ENCODE peak calls at places on chromosomes 11 and 22, in nine cellular contexts. N, P, C, Z, H, S, K, F and U are unnamed samples.

GRCh38 chr11:129418039-129418438 is 42.4 kb downstream of the BARX2 start:
- DNase-seq in N (no peak), P (no peak), C (no peak), Z (no peak), H (no peak), S (no peak), K (no peak), F (no peak), U (no peak)

GRCh38 chr11:107397357-107397756 is 60.3 kb downstream of the CWF19L2 start:
- DNase-seq in N (no peak), P (no peak), C (no peak), Z (no peak), H (no peak), S (peak; percentile 33), K (no peak), F (no peak), U (no peak)

GRCh38 chr22:43270314-43270908 is 72.8 kb downstream of the SCUBE1 start:
- DNase-seq in N (no peak), P (no peak), C (no peak), Z (no peak), H (no peak), S (no peak), K (no peak), F (no peak), U (no peak)

GRCh38 chr22:34993548-34993947 is 72.4 kb upstream of the ISX start:
- DNase-seq in N (no peak), P (no peak), C (no peak), Z (no peak), H (no peak), S (no peak), K (no peak), F (no peak), U (no peak)

GRCh38 chr11:130732476-130732875 is 183.8 kb downstream of the SNX19 start:
- DNase-seq in N (no peak), P (no peak), C (no peak), Z (no peak), H (peak; percentile 50), S (no peak), K (no peak), F (no peak), U (no peak)

GRCh38 chr22:25551396-25551795 is 13.1 kb upstream of the GRK3 start:
- DNase-seq in N (no peak), P (no peak), C (no peak), Z (no peak), H (no peak), S (no peak), K (no peak), F (no peak), U (no peak)

GRCh38 chr11:4156571-4156970 is 62.0 kb downstream of the RRM1 start:
- DNase-seq in N (no peak), P (no peak), C (no peak), Z (no peak), H (no peak), S (no peak), K (no peak), F (no peak), U (no peak)

GRCh38 chr22:44395116-44396005 is 82.6 kb upstream of the SHISAL1 start:
- DNase-seq in N (no peak), P (no peak), C (no peak), Z (peak; percentile 83), H (no peak), S (peak; percentile 44), K (no peak), F (peak; percentile 17), U (peak; percentile 68)

GRCh38 chr11:65185166-65185565 is 3.4 kb downstream of the CAPN1 start:
- DNase-seq in N (no peak), P (no peak), C (no peak), Z (no peak), H (no peak), S (no peak), K (no peak), F (no peak), U (no peak)

GRCh38 chr11:65184146-65184545 is 2.4 kb downstream of the CAPN1 start:
- DNase-seq in N (no peak), P (no peak), C (no peak), Z (no peak), H (no peak), S (no peak), K (no peak), F (peak; percentile 24), U (no peak)

GRCh38 chr11:65186701-65187100 is 5.0 kb downstream of the CAPN1 start:
- DNase-seq in N (no peak), P (no peak), C (no peak), Z (no peak), H (no peak), S (no peak), K (no peak), F (no peak), U (no peak)

GRCh38 chr11:65187146-65187675 is 5.5 kb downstream of the CAPN1 start:
- DNase-seq in N (no peak), P (no peak), C (no peak), Z (no peak), H (no peak), S (no peak), K (no peak), F (no peak), U (no peak)

GRCh38 chr11:65185869-65186341 is 4.2 kb downstream of the CAPN1 start:
- DNase-seq in N (no peak), P (no peak), C (peak; percentile 41), Z (no peak), H (no peak), S (no peak), K (no peak), F (no peak), U (no peak)
- TF ChIP-seq CTCF in N (peak; percentile 8), P (no peak), C (no peak), Z (no peak), H (no peak), S (no peak), K (no peak), F (no peak), U (no peak)

DNA sequence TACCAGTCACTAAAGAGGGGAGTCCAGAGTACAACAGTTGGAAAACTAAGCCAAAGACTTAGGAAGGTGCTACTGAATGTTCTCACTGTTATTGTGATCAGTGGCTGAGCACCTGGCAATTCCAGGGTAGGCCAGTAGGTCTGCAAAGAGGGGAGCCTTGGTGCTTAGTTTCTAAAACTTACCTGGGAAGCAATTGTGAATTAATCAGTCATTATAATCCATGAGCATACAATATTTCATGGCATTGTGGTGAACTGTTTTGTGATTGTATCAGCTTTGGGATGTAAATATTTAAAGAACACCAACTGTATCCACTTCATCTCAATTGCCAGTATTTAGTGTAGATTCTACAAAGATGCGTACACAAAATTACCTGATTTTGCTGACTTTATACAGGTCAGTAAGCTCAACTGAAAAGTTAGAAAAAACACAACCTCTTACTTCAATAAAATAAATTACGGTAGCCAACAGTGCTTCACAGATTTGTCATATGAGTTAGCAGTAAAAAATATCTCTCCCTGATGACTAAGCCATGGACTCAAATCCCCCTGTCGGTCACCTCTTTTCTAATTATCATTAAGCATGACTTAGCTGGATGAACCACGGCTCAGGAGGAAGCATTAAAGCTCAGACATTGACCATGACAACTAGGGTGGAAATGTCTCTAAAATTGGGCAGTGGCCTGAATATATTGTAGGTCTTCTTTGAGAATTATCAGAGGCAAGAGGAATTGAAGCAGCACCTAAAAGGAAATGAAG is 30.8 kb upstream of the SORL1 start:
- DNase-seq in N (no peak), P (no peak), C (no peak), Z (no peak), H (no peak), S (no peak), K (no peak), F (no peak), U (no peak)
- TF ChIP-seq CTCF in N (peak; percentile 23), P (no peak), C (no peak), Z (no peak), H (no peak), S (no peak), K (no peak), F (no peak), U (peak; percentile 17)

GRCh38 chr11:76630600-76630999 is 39.9 kb downstream of the LRRC32 start:
- DNase-seq in N (no peak), P (no peak), C (no peak), Z (no peak), H (no peak), S (no peak), K (no peak), F (no peak), U (no peak)

GRCh38 chr11:76628408-76628947 is 42.1 kb downstream of the LRRC32 start:
- DNase-seq in N (peak; percentile 54), P (no peak), C (peak; percentile 73), Z (peak; percentile 62), H (no peak), S (no peak), K (no peak), F (no peak), U (no peak)

GRCh38 chr11:76629133-76629852 is 41.3 kb downstream of the LRRC32 start:
- DNase-seq in N (peak; percentile 64), P (peak; percentile 84), C (peak; percentile 83), Z (peak; percentile 81), H (peak; percentile 97), S (no peak), K (peak; percentile 34), F (no peak), U (no peak)

GRCh38 chr11:76631566-76632308 is 38.8 kb downstream of the LRRC32 start:
- DNase-seq in N (no peak), P (no peak), C (no peak), Z (no peak), H (no peak), S (no peak), K (no peak), F (no peak), U (no peak)

GRCh38 chr11:76629853-76630599 is 40.5 kb downstream of the LRRC32 start:
- DNase-seq in N (no peak), P (peak; percentile 87), C (no peak), Z (peak; percentile 66), H (peak; percentile 87), S (no peak), K (peak; percentile 63), F (peak; percentile 40), U (no peak)
- TF ChIP-seq CTCF in N (no peak), P (peak; percentile 40), C (no peak), Z (no peak), H (peak; percentile 11), S (no peak), K (no peak), F (no peak), U (no peak)

GRCh38 chr11:17472467-17472866 is 4.2 kb downstream of the ABCC8 start:
- DNase-seq in N (no peak), P (no peak), C (no peak), Z (no peak), H (no peak), S (no peak), K (no peak), F (no peak), U (no peak)

GRCh38 chr11:17473071-17473744 is 3.4 kb downstream of the ABCC8 start:
- DNase-seq in N (no peak), P (no peak), C (no peak), Z (no peak), H (peak; percentile 6), S (no peak), K (no peak), F (no peak), U (no peak)

GRCh38 chr11:17468094-17468493 is 8.6 kb downstream of the ABCC8 start:
- DNase-seq in N (no peak), P (no peak), C (no peak), Z (no peak), H (no peak), S (no peak), K (no peak), F (no peak), U (no peak)

GRCh38 chr11:17469998-17470397 is 6.6 kb downstream of the ABCC8 start:
- DNase-seq in N (no peak), P (no peak), C (no peak), Z (no peak), H (no peak), S (no peak), K (no peak), F (no peak), U (no peak)

GRCh38 chr11:17471501-17471900 is 5.1 kb downstream of the ABCC8 start:
- DNase-seq in N (no peak), P (no peak), C (no peak), Z (no peak), H (no peak), S (no peak), K (peak; percentile 29), F (no peak), U (no peak)
- TF ChIP-seq CTCF in N (no peak), P (no peak), C (no peak), Z (no peak), H (no peak), S (no peak), K (peak; percentile 47), F (no peak), U (no peak)